ENCODE peak calls at places on chromosomes 16 and 17, in five cellular contexts. T is mesenchymal stem cell; L is T-cell; F is stimulated activated CD8-positive, alpha-beta memory T cell treated with anti-CD3 and anti-CD28 coated beads, Interleukin-4, amount 100 ng/mL, for 24 hours; J is NCI-H69. K is an unnamed sample.

GRCh38 chr17:13416748-13417363 is 184.9 kb downstream of the HS3ST3A1 start:
- DNase-seq in T (no peak), L (no peak), F (no peak), J (no peak), K (no peak)

GRCh38 chr17:72399023-72399607 is 278.3 kb downstream of the SOX9 start:
- DNase-seq in T (no peak), L (no peak), F (no peak), J (no peak), K (no peak)

GRCh38 chr16:73853968-73854367 is 442.6 kb upstream of the PSMD7 start:
- DNase-seq in T (no peak), L (no peak), F (no peak), J (no peak), K (no peak)

GRCh38 chr16:30357085-30357714 is 2.1 kb upstream of the CD2BP2 start:
- DNase-seq in T (no peak), L (no peak), F (no peak), J (no peak), K (no peak)

GRCh38 chr16:69363281-69363717 is 11.7 kb upstream of the TMED6 start:
- DNase-seq in T (no peak), L (no peak), F (no peak), J (no peak), K (no peak)

GRCh38 chr17:27846042-27846655 is 45.8 kb upstream of the NOS2 start:
- DNase-seq in T (no peak), L (no peak), F (peak; percentile 11), J (no peak), K (peak; percentile 25)

GRCh38 chr17:57408064-57408811 is 151.9 kb downstream of the MSI2 start:
- DNase-seq in T (peak; percentile 12), L (peak; percentile 25), F (peak; percentile 15), J (peak; percentile 95), K (peak; percentile 11)

GRCh38 chr16:30901201-30902069 is 5.0 kb downstream of the CTF1 start:
- DNase-seq in T (peak; percentile 22), L (no peak), F (no peak), J (no peak), K (no peak)

GRCh38 chr17:77325826-77326581 is 185.2 kb downstream of the SEC14L1 start:
- DNase-seq in T (no peak), L (no peak), F (no peak), J (no peak), K (no peak)

GRCh38 chr16:54281535-54282201 is 4.9 kb downstream of the IRX3 start:
- DNase-seq in T (no peak), L (no peak), F (no peak), J (no peak), K (no peak)

GRCh38 chr16:11254913-11255736 is 879 bp downstream of the SOCS1 start:
- DNase-seq in T (peak; percentile 65), L (peak; percentile 80), F (peak; percentile 40), J (peak; percentile 76), K (peak; percentile 61)

GRCh38 chr16:77435240-77435819 is 496 bp upstream of the ADAMTS18 start:
- DNase-seq in T (no peak), L (no peak), F (no peak), J (peak; percentile 22), K (no peak)

K was measured in activated T-helper 2 cell treated with anti-CD3 and anti-CD28 coated beads, Interferon-gamma antibody, Interleukin-2, Interleukin-4, amounts not matched to agents 10 μg/mL and 5 μg/mL and 100 μg/mL, durations not matched to agents 14 hours and 24 hours and 36 hours.